ENCODE peak calls at places on chromosomes 2 and 18, in eight cellular contexts. U is IMR-90, T is mucosa of descending colon, F is H9, I is foreskin fibroblast, O is progenitor cell of endocrine pancreas, Z is Calu3, X is GM13976. D is an unnamed sample.

GRCh38 chr2:227871375-227871788 is at the start of gene DAW1:
- DNase-seq in X (peak; percentile 87), O (peak; percentile 65), U (peak; percentile 56), Z (peak; percentile 89), I (peak; percentile 69), T (peak; percentile 43), F (peak; percentile 68), D (peak; percentile 74)

GRCh38 chr2:144580521-144581153 is 60.7 kb upstream of the ZEB2 start:
- DNase-seq in X (no peak), O (no peak), T (no peak), I (no peak), F (no peak), U (no peak), Z (no peak), D (no peak)

GRCh38 chr2:27222407-27222806 is 5.2 kb downstream of the CAD start:
- DNase-seq in X (no peak), F (no peak), U (no peak), I (no peak), Z (no peak), O (no peak), T (no peak), D (no peak)

GRCh38 chr2:43083710-43084698 is 142.4 kb downstream of the ZFP36L2 start:
- DNase-seq in I (peak; percentile 90), U (peak; percentile 55), O (no peak), X (no peak), T (peak; percentile 43), Z (no peak), F (peak; percentile 45), D (no peak)

GRCh38 chr2:189483571-189484415 is 42.5 kb downstream of the WDR75 start:
- DNase-seq in I (no peak), T (no peak), F (no peak), Z (no peak), O (no peak), U (no peak), X (no peak), D (no peak)

GRCh38 chr2:164523026-164523425 is 98.3 kb downstream of the GRB14 start:
- DNase-seq in X (no peak), U (no peak), F (no peak), O (no peak), Z (peak; percentile 27), I (peak; percentile 74), T (no peak), D (no peak)

GRCh38 chr2:20617892-20618467 is 32.9 kb downstream of the HS1BP3 start:
- DNase-seq in I (peak; percentile 100), F (no peak), X (no peak), O (no peak), T (peak; percentile 89), Z (peak; percentile 93), U (peak; percentile 100), D (no peak)

GRCh38 chr2:168584934-168585333 is 128.9 kb downstream of the CERS6 start:
- DNase-seq in T (no peak), I (no peak), U (no peak), X (no peak), Z (no peak), F (no peak), O (no peak), D (no peak)

GRCh38 chr2:3117650-3118216 is 259.9 kb downstream of the EIPR1 start:
- DNase-seq in X (no peak), T (no peak), F (no peak), Z (no peak), U (no peak), I (no peak), O (no peak), D (no peak)

GRCh38 chr18:23134780-23135678 is at the start of gene CABLES1:
- DNase-seq in U (peak; percentile 59), O (peak; percentile 56), Z (peak; percentile 68), X (peak; percentile 68), I (peak; percentile 65), T (peak; percentile 71), F (peak; percentile 55), D (peak; percentile 53)

GRCh38 chr2:124269348-124269747 is 244.3 kb downstream of the CNTNAP5 start:
- DNase-seq in T (no peak), F (no peak), I (no peak), U (no peak), Z (no peak), O (no peak), X (no peak), D (no peak)

GRCh38 chr2:127270663-127271062 is 23.3 kb downstream of the ERCC3 start:
- DNase-seq in T (no peak), O (no peak), U (no peak), Z (peak; percentile 18), F (no peak), I (no peak), X (no peak), D (no peak)

GRCh38 chr2:238106698-238107524 is 6.8 kb downstream of the ESPNL start:
- DNase-seq in X (no peak), T (peak; percentile 62), Z (peak; percentile 32), F (peak; percentile 82), I (no peak), U (no peak), O (no peak), D (no peak)

GRCh38 chr2:223465793-223466192 is 136.4 kb downstream of the SCG2 start:
- DNase-seq in U (peak; percentile 96), T (peak; percentile 40), F (no peak), O (no peak), Z (peak; percentile 54), I (peak; percentile 99), X (no peak), D (no peak)

DNA sequence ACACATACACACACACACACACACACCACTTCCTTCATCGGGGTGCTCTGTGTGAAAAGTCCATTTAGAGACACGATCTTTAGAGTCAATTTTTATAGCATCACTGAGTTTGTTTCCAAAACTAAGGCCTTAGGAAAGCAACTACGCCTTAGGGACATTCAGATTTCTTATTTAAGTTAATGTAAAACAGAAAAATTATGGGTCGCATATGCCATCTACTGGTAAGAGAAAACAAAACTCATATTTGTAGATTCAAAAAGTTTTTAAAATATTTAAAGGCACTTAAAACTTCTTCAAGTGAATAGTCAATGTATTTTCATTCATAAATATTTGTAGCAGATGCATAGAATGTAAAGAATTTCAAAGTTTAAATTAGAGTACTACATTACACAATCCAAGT is 166.2 kb downstream of the ATAD2B start:
- DNase-seq in U (peak; percentile 80), O (no peak), I (peak; percentile 68), Z (no peak), T (no peak), F (no peak), X (no peak), D (no peak)
- TF ChIP-seq CTCF in U (peak; percentile 59), O (peak; percentile 37), I (no peak), Z (peak; percentile 12), T (no peak), F (peak; percentile 43), X (no peak), D (no peak)

GRCh38 chr2:183192343-183192742 is 68.1 kb downstream of the NUP35 start:
- DNase-seq in U (no peak), O (no peak), F (no peak), X (no peak), T (no peak), Z (no peak), I (no peak), D (no peak)

GRCh38 chr2:183195397-183195796 is 71.2 kb downstream of the NUP35 start:
- DNase-seq in I (no peak), U (no peak), X (no peak), F (no peak), Z (no peak), T (no peak), O (no peak), D (no peak)

GRCh38 chr2:183195998-183196409 is 71.8 kb downstream of the NUP35 start:
- DNase-seq in O (no peak), T (no peak), X (no peak), U (no peak), F (no peak), Z (no peak), I (no peak), D (no peak)

GRCh38 chr2:183193904-183194303 is 69.7 kb downstream of the NUP35 start:
- DNase-seq in X (no peak), T (no peak), F (no peak), Z (no peak), O (no peak), I (no peak), U (no peak), D (no peak)
- TF ChIP-seq CTCF in X (no peak), T (no peak), F (peak; percentile 52), Z (no peak), O (no peak), I (no peak), U (no peak), D (no peak)

GRCh38 chr2:37637122-37637875 is 34.1 kb downstream of the CDC42EP3 start:
- DNase-seq in X (no peak), O (no peak), T (no peak), F (no peak), U (no peak), I (peak; percentile 65), Z (no peak), D (no peak)
- TF ChIP-seq CTCF in X (no peak), O (no peak), T (no peak), F (no peak), U (peak; percentile 15), I (peak; percentile 20), Z (no peak), D (no peak)

GRCh38 chr18:389658-390357 is 110.7 kb downstream of the COLEC12 start:
- DNase-seq in T (no peak), X (no peak), F (peak; percentile 36), U (peak; percentile 22), I (no peak), O (no peak), Z (no peak), D (no peak)
- TF ChIP-seq CTCF in T (no peak), X (no peak), F (no peak), U (peak; percentile 3), I (peak; percentile 4), O (peak; percentile 36), Z (no peak), D (no peak)

GRCh38 chr2:152283392-152283791 is 51.6 kb upstream of the FMNL2 start:
- DNase-seq in X (no peak), F (no peak), T (no peak), Z (no peak), I (no peak), U (no peak), O (no peak), D (no peak)
- TF ChIP-seq CTCF in X (no peak), F (no peak), T (no peak), Z (no peak), I (no peak), U (no peak), O (no peak), D (no peak)

DNA sequence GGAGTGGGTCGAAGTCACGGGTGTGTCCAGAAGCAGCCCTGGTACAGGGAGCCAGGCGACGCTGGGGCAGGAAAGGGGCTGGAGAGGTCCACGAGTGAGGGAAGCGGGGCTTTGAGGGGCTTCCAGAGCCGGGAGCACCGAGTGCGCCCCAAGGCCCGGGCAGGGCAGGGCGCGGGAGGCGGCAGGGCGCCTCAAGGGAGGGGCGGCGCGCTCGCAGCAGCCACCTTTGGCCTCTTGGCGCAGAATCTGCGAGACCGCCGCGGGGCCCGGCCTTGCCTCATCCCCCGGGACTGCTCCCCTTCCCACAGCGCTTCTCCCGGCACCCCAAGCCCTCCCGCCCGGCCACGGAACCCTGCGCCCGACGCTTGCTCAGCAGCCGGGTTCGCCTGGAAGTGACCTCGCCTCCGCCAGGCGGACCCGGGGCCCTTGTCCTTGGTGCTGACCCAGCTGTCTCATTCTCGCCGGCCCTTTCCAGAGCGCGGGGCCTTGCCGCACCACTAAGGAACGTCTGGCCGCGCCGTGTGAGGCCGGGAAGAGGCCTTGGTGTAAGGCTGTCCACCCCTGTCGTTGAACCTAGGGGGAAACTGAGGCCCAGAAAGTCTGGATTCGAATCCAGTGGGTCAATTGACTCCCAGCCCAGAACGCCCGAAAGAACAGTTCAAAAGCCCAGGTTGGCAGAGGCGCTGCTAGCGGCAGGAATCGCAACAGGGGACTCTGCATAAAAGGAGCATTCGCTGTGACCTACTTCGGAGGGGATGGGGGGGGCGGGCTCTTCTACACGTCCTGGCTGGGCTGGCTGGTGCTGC is 584 bp upstream of the DNER start:
- DNase-seq in U (peak; percentile 55), I (peak; percentile 89), F (peak; percentile 89), Z (peak; percentile 63), T (peak; percentile 39), O (peak; percentile 69), X (peak; percentile 77), D (peak; percentile 54)
- TF ChIP-seq CTCF in U (no peak), I (no peak), F (no peak), Z (no peak), T (no peak), O (no peak), X (no peak), D (no peak)

D was measured in GM10248.